ENCODE peak calls at places on chromosomes 4 and X, in four cellular contexts. Z is GM12878, E is H1, S is HepG2. F is an unnamed sample.

GRCh38 chrX:78618987-78619386 is 40.1 kb downstream of the RTL3 start:
- DNase-seq in Z (no peak), E (no peak), S (no peak), F (no peak)

GRCh38 chr4:79540143-79540542 is 132.1 kb upstream of the GK2 start:
- DNase-seq in Z (no peak), E (no peak), S (no peak), F (no peak)

GRCh38 chr4:156538210-156538609 is 433.4 kb downstream of the PDGFC start:
- DNase-seq in Z (no peak), E (no peak), S (no peak), F (no peak)

GRCh38 chrX:109707322-109707721 is 25.7 kb downstream of the ACSL4 start:
- DNase-seq in Z (no peak), E (no peak), S (no peak), F (no peak)

GRCh38 chrX:23980063-23980462 is 46.9 kb downstream of the KLHL15 start:
- DNase-seq in Z (no peak), E (no peak), S (no peak), F (no peak)

GRCh38 chr4:140300271-140300970 is 73.0 kb upstream of the SCOC start:
- DNase-seq in Z (no peak), E (no peak), S (no peak), F (no peak)

GRCh38 chr4:21848001-21848400 is 100.6 kb downstream of the KCNIP4 start:
- DNase-seq in Z (no peak), E (no peak), S (no peak), F (no peak)

GRCh38 chr4:145482209-145483021 is 762 bp downstream of the SMAD1 start:
- DNase-seq in Z (peak; percentile 28), E (no peak), S (peak; percentile 61), F (peak; percentile 32)

GRCh38 chr4:119661231-119661630 is 32.6 kb upstream of the PDE5A start:
- DNase-seq in Z (no peak), E (no peak), S (no peak), F (no peak)

GRCh38 chr4:3657917-3658913 is 108.0 kb upstream of the ADRA2C start:
- DNase-seq in Z (no peak), E (no peak), S (no peak), F (no peak)

GRCh38 chrX:107731831-107732502 is 43.6 kb downstream of the TSC22D3 start:
- DNase-seq in Z (no peak), E (no peak), S (no peak), F (peak; percentile 88)

GRCh38 chr4:3836802-3837601 is 70.8 kb downstream of the ADRA2C start:
- DNase-seq in Z (no peak), E (no peak), S (peak; percentile 99), F (no peak)

GRCh38 chr4:108142870-108143269 is 25.9 kb downstream of the LEF1 start:
- DNase-seq in Z (no peak), E (no peak), S (no peak), F (no peak)

GRCh38 chr4:159146007-159146330 is 43.1 kb downstream of the RAPGEF2 start:
- DNase-seq in Z (no peak), E (no peak), S (no peak), F (no peak)

GRCh38 chrX:18353931-18354368 is 538 bp downstream of the SCML2 start:
- DNase-seq in Z (no peak), E (no peak), S (peak; percentile 7), F (peak; percentile 23)

GRCh38 chr4:94871644-94872305 is 114.0 kb downstream of the BMPR1B start:
- DNase-seq in Z (no peak), E (no peak), S (no peak), F (no peak)

GRCh38 chrX:123432362-123433150 is 248.5 kb downstream of the GRIA3 start:
- DNase-seq in Z (no peak), E (no peak), S (no peak), F (no peak)

GRCh38 chrX:74492720-74493201 is 71.5 kb downstream of the SLC16A2 start:
- DNase-seq in Z (no peak), E (no peak), S (no peak), F (peak; percentile 89)

GRCh38 chrX:115957862-115958490 is 212.6 kb upstream of the AGTR2 start:
- DNase-seq in Z (no peak), E (no peak), S (peak; percentile 21), F (no peak)

GRCh38 chr4:129410115-129410514 is 314.2 kb downstream of the C4orf33 start:
- DNase-seq in Z (no peak), E (no peak), S (no peak), F (no peak)

GRCh38 chrX:15143050-15143824 is 126.6 kb downstream of the ASB9 start:
- DNase-seq in Z (no peak), E (no peak), S (peak; percentile 45), F (peak; percentile 32)

GRCh38 chr4:84499065-84499982 is at the start of gene NKX6-1:
- DNase-seq in Z (no peak), E (peak; percentile 84), S (no peak), F (peak; percentile 80)

GRCh38 chr4:128587382-128587781 is 222.1 kb upstream of the JADE1 start:
- DNase-seq in Z (no peak), E (no peak), S (no peak), F (no peak)

GRCh38 chr4:110371016-110371795 is 104.7 kb upstream of the ENPEP start:
- DNase-seq in Z (no peak), E (no peak), S (no peak), F (no peak)

GRCh38 chr4:80007745-80008149 is 65.3 kb downstream of the ANTXR2 start:
- DNase-seq in Z (peak; percentile 26), E (no peak), S (no peak), F (no peak)

GRCh38 chr4:168743576-168743975 is 246.7 kb downstream of the PALLD start:
- DNase-seq in Z (no peak), E (no peak), S (peak; percentile 6), F (no peak)

GRCh38 chrX:11100281-11101035 is 10.7 kb upstream of the HCCS start:
- DNase-seq in Z (no peak), E (no peak), S (peak; percentile 76), F (peak; percentile 28)

DNA sequence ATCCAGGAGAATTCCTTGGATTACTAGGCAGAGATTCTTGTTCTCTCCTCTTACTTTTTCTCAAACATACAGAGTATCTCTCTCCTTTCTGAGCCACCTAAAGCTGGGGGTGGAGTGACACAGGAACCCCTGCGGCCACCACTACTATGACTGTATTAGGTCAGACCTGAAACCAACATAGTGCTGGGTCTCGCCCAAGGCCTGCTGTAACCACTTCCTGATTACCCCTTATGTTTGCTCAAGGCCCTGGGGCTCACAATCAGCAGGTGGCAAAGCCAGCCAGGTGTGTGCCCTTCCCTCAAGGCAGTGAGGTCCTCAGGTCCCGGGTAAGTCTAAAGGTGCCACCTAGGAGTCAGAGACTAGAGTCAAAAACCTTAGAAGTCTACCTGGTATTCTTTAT is 166.4 kb downstream of the PARM1 start:
- DNase-seq in Z (peak; percentile 56), E (no peak), S (no peak), F (no peak)
- TF ChIP-seq SUZ12 in Z (no peak), E (no peak), S (no peak), F (no peak)

DNA sequence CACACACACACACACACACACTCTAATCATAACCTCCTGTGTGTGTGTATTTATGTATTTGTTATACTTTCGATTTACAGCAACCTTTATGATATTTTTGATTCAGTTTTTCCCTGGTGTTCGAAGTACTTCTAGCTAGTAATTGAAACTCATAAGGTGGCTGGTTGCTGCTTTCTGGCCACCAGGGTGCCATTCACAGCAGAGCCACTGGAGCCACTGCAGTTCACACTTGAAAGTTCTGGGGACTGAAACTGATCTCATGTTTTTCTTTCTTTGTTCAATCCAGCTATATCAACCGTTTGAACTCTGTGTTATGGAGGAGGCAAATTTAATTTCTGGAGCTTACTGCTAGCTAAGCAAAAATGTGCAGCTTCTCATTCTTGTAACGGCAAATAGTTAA is 419.4 kb downstream of the ADGRL3 start:
- DNase-seq in Z (no peak), E (no peak), S (no peak), F (no peak)
- TF ChIP-seq YY1 in Z (no peak), E (no peak), S (no peak), F (no peak)

GRCh38 chr4:104983615-104984179 is 163.0 kb upstream of the TET2 start:
- DNase-seq in Z (no peak), E (no peak), S (no peak), F (no peak)
- TF ChIP-seq SUZ12 in Z (no peak), E (no peak), S (no peak), F (no peak)

GRCh38 chrX:153688900-153689590 is 1.3 kb downstream of the SLC6A8 start:
- DNase-seq in Z (no peak), E (no peak), S (no peak), F (no peak)
- TF ChIP-seq YY1 in Z (no peak), E (no peak), S (no peak), F (no peak)